ENCODE peak calls at places on chromosomes 12 and 14, in six cellular contexts. Q is uterus, T is psoas muscle, F is upper lobe of right lung, W is GM23338, P is cardiac muscle cell. C is an unnamed sample. For H3K4me1, the result is how much of the 10 kb centered on the place peaks cover.

GRCh38 chr12:43009307-43009706 is 419.8 kb upstream of the PRICKLE1 start:
- DNase-seq in F (no peak), P (peak), T (no peak), W (peak), Q (no peak), C (no peak)

GRCh38 chr14:74290415-74290814 is 12.3 kb downstream of the ABCD4 start:
- DNase-seq in P (peak), Q (no peak), F (no peak), T (no peak), W (peak), C (no peak)

GRCh38 chr14:101776315-101776714 is 14.8 kb downstream of the PPP2R5C start:
- DNase-seq in W (no peak), F (no peak), P (no peak), T (no peak), Q (no peak), C (no peak)

GRCh38 chr12:27610380-27610779 is 85.9 kb upstream of the REP15 start:
- DNase-seq in T (no peak), W (no peak), F (no peak), P (peak), Q (no peak), C (no peak)

GRCh38 chr14:53539489-53540126 is 386.5 kb upstream of the DDHD1 start:
- DNase-seq in T (peak), P (peak), Q (peak), W (peak), F (peak), C (peak)

GRCh38 chr14:68628605-68629310 is 164.1 kb downstream of the ZFP36L1 start:
- DNase-seq in T (no peak), W (peak), Q (peak), F (peak), P (no peak), C (no peak)

GRCh38 chr12:107369679-107370078 is 276.3 kb upstream of the CRY1 start:
- DNase-seq in T (no peak), Q (no peak), W (no peak), F (no peak), P (no peak), C (no peak)

GRCh38 chr14:65230287-65230728 is 128.0 kb upstream of the MAX start:
- DNase-seq in W (no peak), P (peak), T (no peak), F (peak), Q (peak), C (no peak)

GRCh38 chr12:27861428-27862167 is 81.6 kb upstream of the MANSC4 start:
- DNase-seq in Q (peak), W (no peak), F (no peak), P (peak), T (peak), C (no peak)

DNA sequence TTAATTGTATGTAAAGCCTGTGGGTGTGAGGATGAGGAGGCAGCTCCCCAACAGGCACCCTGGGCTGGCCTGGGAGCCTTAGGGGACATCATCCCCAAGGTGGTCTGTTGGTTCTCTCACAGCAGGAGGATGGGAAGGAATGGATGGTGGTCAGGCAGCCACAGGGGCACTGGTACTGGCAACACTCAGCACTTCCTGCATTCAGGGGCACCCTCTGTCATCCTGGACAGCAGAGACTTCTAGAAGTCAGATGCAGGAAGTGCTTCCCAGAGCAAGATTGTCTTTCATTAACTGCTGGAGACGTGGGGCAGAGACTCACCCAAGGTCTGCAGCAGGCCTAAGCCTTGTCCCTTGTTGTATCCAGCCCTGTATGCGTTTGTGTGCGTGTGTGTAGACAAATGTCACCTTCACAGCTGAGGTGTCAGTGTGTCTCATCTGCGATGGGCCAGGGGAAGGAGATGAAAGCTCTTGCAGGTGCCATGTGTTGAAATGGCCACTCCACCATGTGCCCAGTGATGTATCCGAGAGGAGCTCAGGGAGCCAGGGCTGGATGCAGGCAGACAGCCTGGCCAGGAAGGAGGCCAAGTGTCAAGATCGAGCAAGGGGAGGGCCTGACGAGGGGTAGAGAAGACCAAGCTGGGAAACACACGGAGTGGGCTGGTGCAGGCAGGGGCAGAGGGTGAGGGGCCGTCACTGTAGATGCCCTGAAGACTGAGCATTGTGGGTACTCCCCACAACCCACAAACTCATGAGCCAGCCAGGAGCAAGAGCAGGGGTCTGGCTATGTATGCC is 85.0 kb downstream of the PITPNM2 start:
- DNase-seq in Q (no peak), P (no peak), T (no peak), F (no peak), W (no peak), C (no peak)
- H3K4me1 ChIP-seq in Q (under half), P (half or more), T (half or more), F (half or more), W (under half), C (under half)

DNA sequence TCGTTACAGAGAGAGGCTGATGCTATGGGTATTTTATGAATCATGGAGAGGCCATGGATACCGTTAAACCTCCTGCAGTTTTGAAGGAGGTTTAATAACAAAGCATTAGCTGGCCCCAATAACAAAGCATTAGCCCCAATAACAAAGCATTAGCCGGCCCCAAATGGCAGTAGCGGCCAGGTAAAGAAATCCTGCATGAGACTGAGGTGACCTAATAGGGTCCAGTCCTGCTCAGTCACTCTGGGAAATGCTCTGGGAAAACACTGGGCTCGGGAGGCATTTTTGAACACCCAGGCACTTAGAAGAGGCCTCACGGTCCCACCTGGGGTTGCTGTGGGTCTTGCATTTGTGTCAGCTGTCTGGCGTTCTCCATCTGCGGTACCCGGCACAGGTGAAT is 776 bp upstream of the RIN3 start:
- DNase-seq in Q (no peak), T (no peak), W (no peak), F (no peak), P (no peak), C (no peak)
- H3K4me1 ChIP-seq in Q (under half), T (under half), W (under half), F (under half), P (under half), C (under half)

DNA sequence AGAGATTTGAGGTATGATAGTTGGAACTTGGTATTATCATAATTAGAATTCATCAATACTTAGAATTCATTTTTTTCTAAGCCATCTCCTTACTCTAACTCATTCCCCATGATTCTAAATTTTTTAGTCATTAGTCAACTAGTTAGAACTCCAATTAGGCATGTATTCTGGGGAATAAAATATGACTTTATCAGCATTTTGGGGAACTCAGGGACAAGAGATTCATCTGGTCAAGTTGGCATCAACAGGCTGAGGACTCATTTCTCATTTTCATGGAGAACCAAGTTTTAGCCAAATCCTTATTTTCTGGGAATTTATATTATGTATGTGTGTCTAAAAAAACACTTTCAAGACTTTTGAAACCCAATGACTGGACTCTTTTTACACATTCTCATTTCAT is 29.2 kb downstream of the DIP2B start:
- DNase-seq in W (no peak), Q (no peak), F (no peak), P (no peak), T (no peak), C (no peak)
- H3K4me1 ChIP-seq in W (half or more), Q (under half), F (under half), P (under half), T (under half), C (under half)

GRCh38 chr12:643478-644292 is 19.6 kb downstream of the NINJ2 start:
- DNase-seq in P (peak), T (peak), W (peak), F (peak), Q (peak), C (no peak)
- H3K4me1 ChIP-seq in P (under half), T (half or more), W (under half), F (half or more), Q (under half), C (under half)

GRCh38 chr12:47214771-47215170 is 135.0 kb upstream of the AMIGO2 start:
- DNase-seq in T (no peak), P (no peak), F (no peak), Q (no peak), W (no peak), C (no peak)
- H3K4me1 ChIP-seq in T (under half), P (under half), F (under half), Q (under half), W (under half), C (under half)

DNA sequence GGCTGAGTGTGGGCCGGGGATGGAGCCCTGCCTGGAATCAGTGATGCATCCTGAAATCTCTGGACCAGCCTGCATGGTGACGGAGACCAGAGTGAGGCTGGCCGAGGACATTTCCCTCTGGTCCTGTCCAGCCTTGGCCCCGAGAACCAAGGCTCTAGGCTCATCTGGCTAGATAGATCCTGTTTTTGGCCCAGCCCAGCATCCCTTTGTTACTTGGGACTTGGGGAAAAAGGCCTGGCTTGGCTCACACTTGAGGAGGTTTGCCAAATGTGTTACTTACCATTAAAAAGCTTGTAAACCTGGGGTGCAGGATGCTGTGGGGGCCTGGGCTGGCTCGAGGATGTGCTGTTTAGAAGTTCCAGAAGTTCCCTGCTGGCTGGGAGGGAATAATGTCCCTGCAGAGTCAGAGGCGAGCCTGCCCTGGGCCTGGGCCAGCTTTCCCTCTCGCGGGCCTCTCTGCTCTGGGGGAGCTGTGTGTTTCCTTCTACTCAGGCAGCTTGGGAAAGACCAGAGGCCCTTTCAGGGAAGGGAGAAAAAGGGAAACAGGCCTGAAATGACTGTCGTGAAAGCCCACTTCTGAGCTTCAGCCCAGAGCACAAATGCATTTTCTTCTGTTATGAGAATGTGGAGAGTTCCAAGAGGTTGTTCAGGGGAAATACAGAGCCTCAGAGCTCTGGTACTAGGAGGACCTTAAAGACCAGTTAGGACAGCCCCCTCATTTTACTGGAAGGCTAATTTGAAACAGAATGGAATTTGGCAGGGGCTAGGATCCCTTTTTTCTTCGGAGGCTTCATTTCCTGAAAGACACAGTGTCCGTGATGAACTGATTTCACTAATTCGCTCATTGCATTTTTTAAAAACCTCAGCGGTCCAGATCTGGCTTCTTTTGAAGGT is 47.2 kb upstream of the CTDSP2 start:
- DNase-seq in T (peak), W (peak), F (peak), Q (peak), P (peak), C (no peak)
- H3K4me1 ChIP-seq in T (half or more), W (under half), F (half or more), Q (under half), P (half or more), C (under half)

DNA sequence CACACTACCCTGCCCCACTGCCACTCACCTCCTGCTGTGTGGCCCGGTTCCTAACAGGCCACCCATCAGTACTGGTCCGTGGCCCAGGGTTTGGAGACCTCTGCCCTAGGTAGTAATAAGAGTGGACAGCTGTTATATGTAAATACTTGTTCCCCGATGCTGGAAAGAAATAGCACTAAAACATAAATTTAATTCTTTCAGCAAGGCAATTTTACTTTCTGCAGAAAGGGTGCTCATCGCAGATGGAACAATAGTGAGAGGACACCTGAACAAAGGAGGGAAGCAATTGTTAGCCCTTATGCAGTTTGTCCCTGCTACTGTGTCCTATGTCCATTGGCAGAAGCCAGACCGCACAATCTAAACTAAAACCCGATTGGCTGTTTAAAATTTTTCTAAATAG is 5.9 kb upstream of the CYP46A1 start:
- DNase-seq in T (no peak), Q (no peak), P (no peak), W (no peak), F (no peak), C (no peak)
- H3K4me1 ChIP-seq in T (under half), Q (under half), P (under half), W (under half), F (under half), C (under half)

DNA sequence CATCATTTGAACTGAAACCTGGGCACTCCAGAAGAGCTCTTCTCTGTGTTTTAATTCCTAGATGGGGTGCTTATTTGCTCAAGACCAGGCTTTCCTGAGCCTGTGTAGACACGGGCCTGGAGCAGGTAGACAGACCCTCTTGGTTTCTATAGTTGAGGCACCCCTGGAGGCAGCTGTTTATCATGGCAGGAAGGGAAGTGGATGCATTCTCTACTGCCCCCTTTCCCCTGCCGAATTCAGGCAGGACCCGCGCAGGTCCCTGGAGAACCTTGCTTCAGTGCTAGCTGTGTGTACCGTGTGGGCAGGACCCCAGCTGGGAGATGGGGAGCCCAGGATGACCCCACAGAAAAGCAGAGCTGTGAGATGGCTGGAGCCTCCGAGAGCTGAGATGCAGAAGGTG is 6.0 kb downstream of the CACNA1C start:
- DNase-seq in P (no peak), W (peak), T (no peak), Q (no peak), F (no peak), C (no peak)
- H3K4me1 ChIP-seq in P (under half), W (under half), T (under half), Q (under half), F (under half), C (under half)

DNA sequence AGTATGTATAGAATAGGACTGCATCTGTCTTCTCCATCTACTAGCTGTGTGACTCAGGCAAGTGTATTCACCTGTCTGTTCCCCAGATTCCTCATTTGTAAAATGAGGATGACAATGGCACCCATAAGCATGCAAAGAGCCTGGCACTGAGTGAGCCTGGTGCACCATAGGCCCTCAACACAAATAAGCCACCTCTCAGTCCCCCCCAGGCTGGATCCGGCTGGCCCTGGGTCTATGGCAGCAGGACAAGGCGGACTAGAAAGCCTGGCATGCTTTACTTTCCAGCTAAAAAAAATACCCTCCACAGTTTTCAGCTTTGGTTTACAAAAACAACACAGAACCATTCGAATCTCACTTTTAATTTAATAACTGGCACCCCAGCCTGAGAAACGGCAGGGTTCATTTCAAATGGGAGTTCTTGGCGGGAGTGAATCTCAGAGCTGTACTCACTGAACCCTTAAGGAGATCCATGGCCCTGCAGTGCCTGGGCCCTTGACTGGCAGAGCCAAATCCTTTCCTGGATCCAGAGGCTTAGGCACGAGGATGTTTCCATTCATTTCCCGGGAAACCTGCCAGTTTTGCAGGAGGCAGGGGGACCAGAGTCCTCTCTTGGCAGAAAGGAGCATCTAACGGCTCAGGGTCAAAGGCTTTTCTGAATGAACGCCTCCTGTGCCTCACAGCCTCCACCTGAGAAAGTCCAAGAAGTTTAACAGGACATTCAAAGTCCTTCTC is 17.7 kb downstream of the SYNE3 start:
- DNase-seq in T (no peak), P (peak), W (no peak), Q (no peak), F (no peak), C (no peak)
- H3K4me1 ChIP-seq in T (under half), P (under half), W (under half), Q (under half), F (under half), C (under half)

DNA sequence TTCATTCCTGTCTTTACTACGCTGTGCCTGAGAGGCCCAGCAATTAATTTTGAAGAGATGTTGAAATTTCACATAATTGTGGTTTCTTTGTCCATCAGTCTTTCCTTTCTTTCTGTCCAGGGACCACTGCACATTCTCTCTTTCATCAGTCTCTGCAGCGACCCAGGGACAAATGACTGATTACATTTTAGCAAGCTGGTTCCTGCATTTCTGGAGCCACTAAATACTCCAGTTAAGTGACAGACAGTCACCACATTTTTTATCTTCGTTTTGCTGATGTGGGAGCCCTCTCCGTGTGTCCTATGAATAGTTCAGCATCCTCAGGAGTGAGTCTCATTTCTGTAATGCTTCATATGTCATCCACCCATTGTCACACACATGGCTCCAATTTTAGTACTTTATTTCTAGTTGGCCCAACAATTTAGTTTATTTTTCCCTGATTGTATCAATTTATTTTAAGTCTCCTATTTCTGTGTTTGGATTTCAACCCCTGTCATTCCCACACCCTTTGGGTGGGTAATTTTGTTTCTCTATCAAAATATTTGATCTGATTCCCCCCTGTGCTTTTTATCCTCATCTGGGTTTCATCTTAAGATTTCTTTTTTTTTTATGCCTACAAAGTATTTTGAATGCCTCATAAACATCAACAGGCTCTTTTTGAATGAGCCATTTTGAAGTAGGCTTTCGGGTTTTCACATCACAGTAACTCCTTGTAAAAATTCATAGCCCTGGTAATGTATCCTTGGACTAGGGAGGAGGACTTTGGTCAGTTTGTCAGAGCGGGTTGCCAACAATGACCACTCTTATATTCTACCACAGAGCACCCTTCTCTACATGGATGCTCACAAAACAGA is 1196.5 kb downstream of the GALC start:
- DNase-seq in W (no peak), T (no peak), P (peak), Q (no peak), F (no peak), C (no peak)
- H3K4me1 ChIP-seq in W (under half), T (under half), P (under half), Q (under half), F (under half), C (under half)